ENCODE peak calls at places on chromosomes 11 and 22, in eight cellular contexts. V is HFF-Myc, B is cardiac fibroblast, A is pancreas, P is AG04449, N is AG09309, I is left ventricle myocardium inferior, D is bronchial epithelial cell. Q is an unnamed sample.

GRCh38 chr11:124915541-124916369 is 3.3 kb upstream of the HEPN1 start:
- DNase-seq in V (no peak), B (no peak), A (no peak), P (no peak), N (no peak), I (no peak), D (peak; percentile 26), Q (no peak)

GRCh38 chr11:47345890-47346563 is 6.5 kb downstream of the MYBPC3 start:
- DNase-seq in V (no peak), B (no peak), A (no peak), P (no peak), N (no peak), I (no peak), D (no peak), Q (no peak)

GRCh38 chr11:2305862-2306823 is 4.3 kb downstream of the TSPAN32 start:
- DNase-seq in V (peak; percentile 86), B (peak; percentile 96), A (no peak), P (peak; percentile 24), N (peak; percentile 37), I (peak; percentile 84), D (no peak), Q (no peak)

GRCh38 chr22:39183991-39184585 is 31.6 kb upstream of the CBX7 start:
- DNase-seq in V (no peak), B (peak; percentile 90), A (peak; percentile 83), P (no peak), N (no peak), I (no peak), D (no peak), Q (no peak)

GRCh38 chr11:93567406-93567819 is 24.2 kb upstream of the SMCO4 start:
- DNase-seq in V (no peak), B (peak; percentile 25), A (peak; percentile 83), P (no peak), N (no peak), I (peak; percentile 74), D (no peak), Q (peak; percentile 92)

GRCh38 chr11:26228778-26229177 is 103.2 kb upstream of the ANO3 start:
- DNase-seq in V (no peak), B (peak; percentile 33), A (no peak), P (no peak), N (no peak), I (no peak), D (peak; percentile 36), Q (no peak)

GRCh38 chr11:326842-327580 is 6.4 kb upstream of the IFITM3 start:
- DNase-seq in V (no peak), B (peak; percentile 94), A (peak; percentile 58), P (no peak), N (no peak), I (peak; percentile 89), D (no peak), Q (no peak)

GRCh38 chr11:1852885-1853284 is at the start of gene LSP1:
- DNase-seq in V (no peak), B (no peak), A (no peak), P (no peak), N (no peak), I (no peak), D (no peak), Q (no peak)

GRCh38 chr11:130737041-130737830 is 179.0 kb downstream of the SNX19 start:
- DNase-seq in V (no peak), B (peak; percentile 13), A (no peak), P (no peak), N (no peak), I (no peak), D (no peak), Q (no peak)

GRCh38 chr11:43404836-43405479 is 46.2 kb downstream of the TTC17 start:
- DNase-seq in V (no peak), B (no peak), A (no peak), P (no peak), N (no peak), I (no peak), D (peak; percentile 35), Q (no peak)

GRCh38 chr11:73387594-73388021 is 11.4 kb downstream of the RELT start:
- DNase-seq in V (no peak), B (no peak), A (no peak), P (no peak), N (no peak), I (no peak), D (no peak), Q (no peak)

GRCh38 chr11:58000699-58001098 is 23.0 kb upstream of the OR9Q1 start:
- DNase-seq in V (no peak), B (no peak), A (no peak), P (no peak), N (no peak), I (no peak), D (no peak), Q (peak; percentile 6)

GRCh38 chr22:19143967-19144400 is 467 bp downstream of the ESS2 start:
- DNase-seq in V (no peak), B (peak; percentile 14), A (no peak), P (no peak), N (no peak), I (no peak), D (peak; percentile 11), Q (no peak)

GRCh38 chr11:71252782-71253730 is 679 bp upstream of the SHANK2 start:
- DNase-seq in V (no peak), B (peak; percentile 58), A (peak; percentile 71), P (peak; percentile 37), N (peak; percentile 27), I (no peak), D (peak; percentile 88), Q (no peak)

GRCh38 chr11:27421819-27422494 is 50.6 kb downstream of the LGR4 start:
- DNase-seq in V (no peak), B (peak; percentile 29), A (no peak), P (no peak), N (no peak), I (no peak), D (no peak), Q (no peak)

GRCh38 chr11:61883947-61884346 is 7.4 kb downstream of the FADS3 start:
- DNase-seq in V (no peak), B (no peak), A (no peak), P (no peak), N (no peak), I (no peak), D (no peak), Q (no peak)

GRCh38 chr22:36335621-36336020 is 52.1 kb downstream of the MYH9 start:
- DNase-seq in V (no peak), B (no peak), A (no peak), P (no peak), N (no peak), I (no peak), D (no peak), Q (no peak)

GRCh38 chr11:115548878-115549528 is 44.8 kb upstream of the CADM1 start:
- DNase-seq in V (no peak), B (no peak), A (peak; percentile 46), P (no peak), N (no peak), I (no peak), D (no peak), Q (no peak)

GRCh38 chr11:10806206-10806605 is 2.5 kb downstream of the EIF4G2 start:
- DNase-seq in V (no peak), B (no peak), A (no peak), P (no peak), N (no peak), I (no peak), D (no peak), Q (no peak)

DNA sequence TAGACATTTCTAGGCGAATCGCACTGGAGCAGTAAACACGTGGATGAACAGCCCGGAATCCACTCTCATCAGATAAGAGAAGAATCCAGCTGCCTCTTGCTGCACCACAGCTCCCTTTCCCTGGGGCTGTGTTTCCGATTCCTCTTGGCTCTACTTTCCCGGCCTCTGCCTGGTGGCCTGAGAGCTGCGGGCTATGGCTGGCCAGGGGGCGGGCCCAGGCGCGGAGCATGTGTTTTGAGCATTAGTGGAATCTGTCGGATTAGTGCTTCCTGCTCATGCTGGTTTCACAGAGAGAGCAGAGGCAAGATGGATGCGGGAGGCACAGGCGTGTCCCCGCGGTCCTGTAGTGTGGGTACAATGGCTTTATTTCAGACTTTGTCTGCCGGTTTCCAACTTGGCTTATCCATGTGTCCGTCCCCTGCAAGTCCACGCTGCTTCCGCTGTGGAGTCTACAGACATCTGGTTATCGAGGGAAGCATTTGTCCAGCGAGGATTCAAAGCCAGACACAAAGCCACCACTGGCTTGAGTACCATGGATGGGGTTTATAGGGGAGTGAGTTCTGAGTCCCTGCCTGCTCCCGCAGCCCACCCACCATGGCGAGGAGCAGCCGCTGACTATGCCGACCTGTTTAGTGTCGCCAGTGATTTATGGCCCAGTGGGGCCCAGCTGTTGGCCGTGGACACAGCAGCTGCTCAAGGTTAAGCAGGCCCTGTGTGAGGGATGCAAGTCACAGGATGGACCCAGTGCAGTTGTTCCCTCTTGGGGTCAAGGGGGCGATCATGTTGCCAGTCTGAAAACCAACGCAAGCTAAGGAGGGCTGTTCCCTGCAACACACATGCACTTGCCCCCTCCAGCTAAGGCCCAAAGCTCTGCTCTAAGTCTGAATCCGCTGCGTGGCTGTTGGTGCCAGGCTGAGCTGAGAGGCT is 43.3 kb upstream of the EP300 start:
- DNase-seq in V (peak; percentile 57), B (peak; percentile 87), A (peak; percentile 34), P (no peak), N (peak; percentile 79), I (peak; percentile 77), D (no peak), Q (no peak)
- H3K4me3 ChIP-seq in V (no peak overlapping the region), B (no peak overlapping the region), A (no peak overlapping the region), P (peak overlapping the region; percentile 27), N (peak overlapping the region; percentile 4), I (peak overlapping the region; percentile 50), D (no peak overlapping the region), Q (no peak overlapping the region)

GRCh38 chr11:69123593-69124545 is 31.9 kb upstream of the SMIM38 start:
- DNase-seq in V (no peak), B (no peak), A (no peak), P (no peak), N (no peak), I (no peak), D (no peak), Q (no peak)
- TF ChIP-seq CTCF in V (no peak), B (no peak), A (no peak), P (no peak), N (no peak), I (no peak), D (peak; percentile 8), Q (no peak)

DNA sequence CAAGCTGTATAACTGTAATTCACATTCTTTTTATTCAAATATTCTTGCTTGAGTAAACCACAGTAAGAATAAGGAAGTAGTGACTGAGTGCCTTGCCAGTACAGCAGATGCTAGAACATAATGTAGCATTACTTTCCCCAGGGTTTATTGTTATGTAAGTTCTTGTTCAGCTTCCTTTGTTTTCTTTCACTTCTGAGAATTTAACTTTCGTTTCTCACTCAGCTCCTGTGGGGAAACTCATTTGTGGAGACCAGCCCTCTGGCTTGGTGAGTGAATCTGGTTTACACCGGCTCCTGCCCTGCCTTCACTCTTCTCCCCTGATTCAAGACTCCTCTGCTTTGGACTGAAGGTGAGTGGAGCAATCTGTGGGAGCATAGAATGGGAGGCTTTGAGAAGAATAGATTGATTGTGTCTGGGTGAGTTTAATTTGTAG is at the start of gene TRIM22:
- DNase-seq in V (peak; percentile 24), B (peak; percentile 84), A (no peak), P (peak; percentile 36), N (peak; percentile 63), I (peak; percentile 20), D (peak; percentile 50), Q (no peak)
- H3K4me3 ChIP-seq in V (peak within 1 kb of the TSS; percentile 34), B (peak within 1 kb of the TSS; percentile 35), A (peak within 1 kb of the TSS; percentile 38), P (peak within 1 kb of the TSS; percentile 58), N (peak within 1 kb of the TSS; percentile 38), I (peak within 1 kb of the TSS; percentile 65), D (peak within 1 kb of the TSS; percentile 42), Q (no peak within 1 kb of the TSS)

DNA sequence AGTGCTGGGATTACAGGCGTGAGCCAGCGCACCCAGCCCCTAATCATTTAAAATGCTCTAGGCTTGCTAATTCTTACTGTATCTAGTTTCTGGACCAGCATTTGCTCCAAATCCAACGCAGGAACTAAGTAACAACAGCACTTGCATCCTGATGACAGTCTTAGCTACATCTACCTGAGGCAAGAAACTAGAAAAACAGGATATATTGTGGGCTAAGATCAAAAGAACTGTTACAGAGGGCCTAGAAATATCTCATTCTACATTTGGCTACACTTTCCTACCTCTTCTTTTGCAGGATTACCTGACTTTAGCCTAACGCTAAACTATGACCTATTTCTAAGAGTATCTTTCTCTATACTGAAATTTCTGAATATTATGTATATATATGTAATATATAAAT is 7.8 kb downstream of the DCDC1 start:
- DNase-seq in V (no peak), B (no peak), A (no peak), P (no peak), N (no peak), I (no peak), D (no peak), Q (no peak)
- TF ChIP-seq CTCF in V (no peak), B (no peak), A (no peak), P (no peak), N (no peak), I (no peak), D (no peak), Q (no peak)